ENCODE peak calls at places on chromosomes 6 and 20, in eight cellular contexts. T is G401, D is epithelial cell of esophagus, P is posterior vena cava, Q is bronchial epithelial cell, F is NCI-H1092, A is amniotic epithelial cell, H is SK-MEL-5. O is an unnamed sample.

GRCh38 chr6:170063851-170064617 is 226.8 kb downstream of the DLL1 start:
- DNase-seq in T (no peak), D (no peak), P (peak), Q (no peak), F (no peak), A (no peak), H (no peak), O (no peak)

GRCh38 chr6:98539669-98540207 is 294.6 kb upstream of the POU3F2 start:
- DNase-seq in T (no peak), D (no peak), P (no peak), Q (no peak), F (no peak), A (no peak), H (peak), O (no peak)

GRCh38 chr6:52305948-52306767 is 21.6 kb upstream of the MCM3 start:
- DNase-seq in T (no peak), D (no peak), P (no peak), Q (no peak), F (no peak), A (no peak), H (no peak), O (no peak)

GRCh38 chr6:145875496-145876244 is 61.1 kb upstream of the FBXO30 start:
- DNase-seq in T (no peak), D (no peak), P (no peak), Q (no peak), F (no peak), A (peak), H (no peak), O (no peak)

GRCh38 chr6:169786349-169786748 is 34.9 kb downstream of the ERMARD start:
- DNase-seq in T (no peak), D (no peak), P (no peak), Q (no peak), F (no peak), A (no peak), H (no peak), O (no peak)

GRCh38 chr20:62117658-62118057 is 4.6 kb upstream of the LSM14B start:
- DNase-seq in T (no peak), D (no peak), P (no peak), Q (no peak), F (no peak), A (no peak), H (no peak), O (no peak)

GRCh38 chr6:15475261-15475660 is 187.6 kb downstream of the DTNBP1 start:
- DNase-seq in T (no peak), D (no peak), P (no peak), Q (no peak), F (no peak), A (no peak), H (no peak), O (no peak)

GRCh38 chr6:100283288-100283687 is 181.4 kb downstream of the SIM1 start:
- DNase-seq in T (no peak), D (peak), P (no peak), Q (peak), F (no peak), A (peak), H (no peak), O (peak)

GRCh38 chr20:38790210-38791053 is 15.1 kb upstream of the PPP1R16B start:
- DNase-seq in T (peak), D (peak), P (no peak), Q (peak), F (no peak), A (peak), H (peak), O (peak)

GRCh38 chr20:13098720-13099355 is 90.1 kb downstream of the SPTLC3 start:
- DNase-seq in T (no peak), D (no peak), P (no peak), Q (no peak), F (no peak), A (no peak), H (no peak), O (no peak)

GRCh38 chr6:17381429-17382147 is 11.8 kb upstream of the CAP2 start:
- DNase-seq in T (peak), D (peak), P (no peak), Q (no peak), F (no peak), A (peak), H (no peak), O (no peak)

GRCh38 chr6:33609444-33610034 is 11.6 kb upstream of the ITPR3 start:
- DNase-seq in T (no peak), D (no peak), P (peak), Q (peak), F (no peak), A (peak), H (no peak), O (peak)

GRCh38 chr20:54137115-54137514 is 36.7 kb downstream of the CYP24A1 start:
- DNase-seq in T (no peak), D (no peak), P (no peak), Q (no peak), F (no peak), A (peak), H (no peak), O (no peak)

GRCh38 chr6:43052842-43053544 is 658 bp downstream of the CUL7 start:
- DNase-seq in T (no peak), D (peak), P (no peak), Q (no peak), F (no peak), A (peak), H (no peak), O (peak)

GRCh38 chr6:168158280-168158979 is 79.4 kb upstream of the FRMD1 start:
- DNase-seq in T (no peak), D (no peak), P (no peak), Q (no peak), F (peak), A (peak), H (no peak), O (no peak)

GRCh38 chr20:51668515-51668914 is 99.7 kb downstream of the ATP9A start:
- DNase-seq in T (no peak), D (no peak), P (no peak), Q (no peak), F (no peak), A (no peak), H (no peak), O (no peak)

GRCh38 chr20:17786221-17786718 is 86.5 kb downstream of the BANF2 start:
- DNase-seq in T (no peak), D (no peak), P (no peak), Q (no peak), F (no peak), A (peak), H (no peak), O (no peak)

GRCh38 chr20:23257106-23257761 is 93.4 kb upstream of the NXT1 start:
- DNase-seq in T (no peak), D (no peak), P (no peak), Q (no peak), F (no peak), A (peak), H (no peak), O (peak)

GRCh38 chr6:96301023-96301422 is 220.6 kb upstream of the UFL1 start:
- DNase-seq in T (no peak), D (no peak), P (no peak), Q (no peak), F (no peak), A (no peak), H (peak), O (no peak)

GRCh38 chr20:46388945-46389344 is 17.5 kb downstream of the ELMO2 start:
- DNase-seq in T (peak), D (no peak), P (no peak), Q (no peak), F (no peak), A (no peak), H (no peak), O (no peak)

GRCh38 chr6:144712541-144712940 is 427.4 kb downstream of the UTRN start:
- DNase-seq in T (no peak), D (peak), P (no peak), Q (no peak), F (no peak), A (peak), H (no peak), O (no peak)

GRCh38 chr6:158789115-158789917 is 29.9 kb downstream of the EZR start:
- DNase-seq in T (no peak), D (no peak), P (no peak), Q (no peak), F (no peak), A (no peak), H (no peak), O (no peak)

GRCh38 chr20:49656304-49656703 is 57.4 kb downstream of the B4GALT5 start:
- DNase-seq in T (peak), D (no peak), P (no peak), Q (no peak), F (no peak), A (no peak), H (no peak), O (no peak)

GRCh38 chr6:138321934-138322333 is 55.8 kb upstream of the SMIM28 start:
- DNase-seq in T (no peak), D (no peak), P (no peak), Q (no peak), F (no peak), A (no peak), H (no peak), O (no peak)

GRCh38 chr6:36725581-36725980 is 28.0 kb downstream of the RAB44 start:
- DNase-seq in T (no peak), D (no peak), P (no peak), Q (no peak), F (no peak), A (no peak), H (no peak), O (no peak)

GRCh38 chr6:155195903-155196302 is 67.9 kb upstream of the CLDN20 start:
- DNase-seq in T (no peak), D (no peak), P (no peak), Q (no peak), F (no peak), A (no peak), H (no peak), O (no peak)

GRCh38 chr20:54254596-54254995 is 46.7 kb downstream of the PFDN4 start:
- DNase-seq in T (no peak), D (peak), P (no peak), Q (peak), F (no peak), A (peak), H (no peak), O (no peak)

GRCh38 chr20:50191566-50192363 is 1.1 kb downstream of the CEBPB start:
- DNase-seq in T (no peak), D (peak), P (peak), Q (no peak), F (peak), A (no peak), H (peak), O (peak)

GRCh38 chr20:22001886-22002285 is 296.4 kb downstream of the PAX1 start:
- DNase-seq in T (no peak), D (peak), P (no peak), Q (peak), F (no peak), A (no peak), H (no peak), O (peak)

GRCh38 chr6:116152620-116153019 is 26.7 kb upstream of the COL10A1 start:
- DNase-seq in T (no peak), D (no peak), P (no peak), Q (no peak), F (no peak), A (peak), H (no peak), O (no peak)

GRCh38 chr20:37627767-37628130 is 66.1 kb upstream of the CTNNBL1 start:
- DNase-seq in T (no peak), D (peak), P (no peak), Q (no peak), F (no peak), A (no peak), H (no peak), O (no peak)

GRCh38 chr20:37096415-37097039 is 730 bp upstream of the RBL1 start:
- DNase-seq in T (no peak), D (no peak), P (no peak), Q (no peak), F (no peak), A (no peak), H (peak), O (no peak)

GRCh38 chr6:94570576-94570975 is 1006.8 kb upstream of the MANEA start:
- DNase-seq in T (no peak), D (no peak), P (no peak), Q (no peak), F (no peak), A (no peak), H (no peak), O (no peak)

GRCh38 chr20:775679-776135 is 7.4 kb upstream of the SLC52A3 start:
- DNase-seq in T (no peak), D (peak), P (no peak), Q (peak), F (no peak), A (no peak), H (no peak), O (no peak)

GRCh38 chr20:20019123-20019522 is 2.0 kb downstream of the NAA20 start:
- DNase-seq in T (no peak), D (peak), P (no peak), Q (peak), F (no peak), A (no peak), H (no peak), O (peak)

GRCh38 chr6:132054525-132054924 is 103.4 kb upstream of the CCN2 start:
- DNase-seq in T (no peak), D (peak), P (no peak), Q (peak), F (no peak), A (peak), H (no peak), O (peak)

GRCh38 chr6:157187182-157188093 is 135.9 kb downstream of the TMEM242 start:
- DNase-seq in T (peak), D (no peak), P (no peak), Q (no peak), F (peak), A (peak), H (no peak), O (no peak)

GRCh38 chr20:23601715-23602114 is 4.0 kb downstream of the CST9 start:
- DNase-seq in T (no peak), D (no peak), P (no peak), Q (no peak), F (no peak), A (no peak), H (no peak), O (no peak)

O was measured in mammary epithelial cell.